ENCODE peak calls at places on chromosomes 11 and 22, in six cellular contexts. One of them, this sample, is unnamed.

GRCh38 chr22:36884314-36885158 is 23.7 kb downstream of the NCF4 start:
- DNase-seq in aorta: no peak
- DNase-seq in T-helper 2 cell: no peak
- DNase-seq in T-helper 9 cell: no peak
- DNase-seq in epithelial cell of prostate: no peak
- DNase-seq in NCI-H1436: no peak
- DNase-seq in this sample: no peak

GRCh38 chr22:24969588-24970301 is 17.2 kb downstream of the KIAA1671 start:
- DNase-seq in aorta: no peak
- DNase-seq in T-helper 2 cell: no peak
- DNase-seq in T-helper 9 cell: no peak
- DNase-seq in epithelial cell of prostate: no peak
- DNase-seq in NCI-H1436: no peak
- DNase-seq in this sample: peak

GRCh38 chr22:33923660-33924246 is 3.5 kb upstream of the LARGE1 start:
- DNase-seq in aorta: no peak
- DNase-seq in T-helper 2 cell: no peak
- DNase-seq in T-helper 9 cell: no peak
- DNase-seq in epithelial cell of prostate: peak
- DNase-seq in NCI-H1436: peak
- DNase-seq in this sample: no peak

GRCh38 chr11:127639916-127640315 is 639.3 kb upstream of the KIRREL3 start:
- DNase-seq in aorta: no peak
- DNase-seq in T-helper 2 cell: no peak
- DNase-seq in T-helper 9 cell: no peak
- DNase-seq in epithelial cell of prostate: no peak
- DNase-seq in NCI-H1436: no peak
- DNase-seq in this sample: no peak

GRCh38 chr11:131632971-131633370 is 262.6 kb downstream of the NTM start:
- DNase-seq in aorta: no peak
- DNase-seq in T-helper 2 cell: no peak
- DNase-seq in T-helper 9 cell: no peak
- DNase-seq in epithelial cell of prostate: no peak
- DNase-seq in NCI-H1436: no peak
- DNase-seq in this sample: no peak

GRCh38 chr11:44744160-44744559 is 17.4 kb downstream of the TSPAN18 start:
- DNase-seq in aorta: no peak
- DNase-seq in T-helper 2 cell: no peak
- DNase-seq in T-helper 9 cell: no peak
- DNase-seq in epithelial cell of prostate: no peak
- DNase-seq in NCI-H1436: no peak
- DNase-seq in this sample: no peak

GRCh38 chr22:35552186-35552842 is 11.7 kb downstream of the RASD2 start:
- DNase-seq in aorta: no peak
- DNase-seq in T-helper 2 cell: peak
- DNase-seq in T-helper 9 cell: peak
- DNase-seq in epithelial cell of prostate: no peak
- DNase-seq in NCI-H1436: no peak
- DNase-seq in this sample: no peak

GRCh38 chr11:114354076-114354475 is 46.2 kb downstream of the C11orf71 start:
- DNase-seq in aorta: no peak
- DNase-seq in T-helper 2 cell: no peak
- DNase-seq in T-helper 9 cell: no peak
- DNase-seq in epithelial cell of prostate: peak
- DNase-seq in NCI-H1436: no peak
- DNase-seq in this sample: no peak

GRCh38 chr22:38503021-38503420 is 3.1 kb downstream of the DDX17 start:
- DNase-seq in aorta: no peak
- DNase-seq in T-helper 2 cell: no peak
- DNase-seq in T-helper 9 cell: no peak
- DNase-seq in epithelial cell of prostate: no peak
- DNase-seq in NCI-H1436: no peak
- DNase-seq in this sample: no peak

GRCh38 chr11:1513326-1514296 is 27.0 kb upstream of the MOB2 start:
- DNase-seq in aorta: peak
- DNase-seq in T-helper 2 cell: no peak
- DNase-seq in T-helper 9 cell: no peak
- DNase-seq in epithelial cell of prostate: no peak
- DNase-seq in NCI-H1436: no peak
- DNase-seq in this sample: no peak

GRCh38 chr22:38796262-38796957 is 2.5 kb upstream of the DNAL4 start:
- DNase-seq in aorta: no peak
- DNase-seq in T-helper 2 cell: no peak
- DNase-seq in T-helper 9 cell: no peak
- DNase-seq in epithelial cell of prostate: no peak
- DNase-seq in NCI-H1436: no peak
- DNase-seq in this sample: no peak

GRCh38 chr11:71251761-71252433 is 480 bp downstream of the SHANK2 start:
- DNase-seq in aorta: no peak
- DNase-seq in T-helper 2 cell: no peak
- DNase-seq in T-helper 9 cell: no peak
- DNase-seq in epithelial cell of prostate: no peak
- DNase-seq in NCI-H1436: peak
- DNase-seq in this sample: no peak

GRCh38 chr22:22728382-22728781 is 84.0 kb downstream of the GGTLC2 start:
- DNase-seq in aorta: no peak
- DNase-seq in T-helper 2 cell: no peak
- DNase-seq in T-helper 9 cell: no peak
- DNase-seq in epithelial cell of prostate: no peak
- DNase-seq in NCI-H1436: no peak
- DNase-seq in this sample: no peak

GRCh38 chr11:94032725-94033124 is 11.6 kb downstream of the HEPHL1 start:
- DNase-seq in aorta: no peak
- DNase-seq in T-helper 2 cell: no peak
- DNase-seq in T-helper 9 cell: no peak
- DNase-seq in epithelial cell of prostate: no peak
- DNase-seq in NCI-H1436: no peak
- DNase-seq in this sample: no peak

GRCh38 chr22:44091021-44091721 is 67.1 kb downstream of the PARVB start:
- DNase-seq in aorta: no peak
- DNase-seq in T-helper 2 cell: no peak
- DNase-seq in T-helper 9 cell: no peak
- DNase-seq in epithelial cell of prostate: no peak
- DNase-seq in NCI-H1436: no peak
- DNase-seq in this sample: no peak

GRCh38 chr11:19525714-19526113 is 186.9 kb upstream of the NAV2 start:
- DNase-seq in aorta: no peak
- DNase-seq in T-helper 2 cell: no peak
- DNase-seq in T-helper 9 cell: no peak
- DNase-seq in epithelial cell of prostate: no peak
- DNase-seq in NCI-H1436: no peak
- DNase-seq in this sample: no peak

GRCh38 chr11:59923813-59924212 is 14.4 kb upstream of the OOSP1 start:
- DNase-seq in aorta: no peak
- DNase-seq in T-helper 2 cell: no peak
- DNase-seq in T-helper 9 cell: no peak
- DNase-seq in epithelial cell of prostate: no peak
- DNase-seq in NCI-H1436: no peak
- DNase-seq in this sample: no peak

GRCh38 chr11:26286472-26287066 is 45.4 kb upstream of the ANO3 start:
- DNase-seq in aorta: no peak
- DNase-seq in T-helper 2 cell: no peak
- DNase-seq in T-helper 9 cell: no peak
- DNase-seq in epithelial cell of prostate: no peak
- DNase-seq in NCI-H1436: no peak
- DNase-seq in this sample: no peak

GRCh38 chr11:119065369-119065768 is 2.2 kb upstream of the VPS11 start:
- DNase-seq in aorta: no peak
- DNase-seq in T-helper 2 cell: peak
- DNase-seq in T-helper 9 cell: peak
- DNase-seq in epithelial cell of prostate: no peak
- DNase-seq in NCI-H1436: no peak
- DNase-seq in this sample: no peak

GRCh38 chr22:36104435-36104834 is 56.1 kb downstream of the APOL3 start:
- DNase-seq in aorta: no peak
- DNase-seq in T-helper 2 cell: no peak
- DNase-seq in T-helper 9 cell: no peak
- DNase-seq in epithelial cell of prostate: no peak
- DNase-seq in NCI-H1436: no peak
- DNase-seq in this sample: no peak

GRCh38 chr11:134207538-134208239 is 16.1 kb downstream of the NCAPD3 start:
- DNase-seq in aorta: no peak
- DNase-seq in T-helper 2 cell: peak
- DNase-seq in T-helper 9 cell: peak
- DNase-seq in epithelial cell of prostate: no peak
- DNase-seq in NCI-H1436: peak
- DNase-seq in this sample: no peak

GRCh38 chr11:66339163-66339675 is 3.0 kb upstream of the RIN1 start:
- DNase-seq in aorta: peak
- DNase-seq in T-helper 2 cell: no peak
- DNase-seq in T-helper 9 cell: no peak
- DNase-seq in epithelial cell of prostate: peak
- DNase-seq in NCI-H1436: no peak
- DNase-seq in this sample: no peak

GRCh38 chr22:32644252-32645100 is 157.0 kb upstream of the TIMP3 start:
- DNase-seq in aorta: peak
- DNase-seq in T-helper 2 cell: no peak
- DNase-seq in T-helper 9 cell: no peak
- DNase-seq in epithelial cell of prostate: peak
- DNase-seq in NCI-H1436: no peak
- DNase-seq in this sample: peak